ENCODE peak calls at places on chromosomes 4 and X, in four cellular contexts. X is sciatic nerve, G is fibroblast of gingiva, K is head of caudate nucleus. M is an unnamed sample.
A peak's percentile ranks its signal among the peaks of the same experiment; 100 is the strongest.

GRCh38 chrX:24369816-24370215 is 9.4 kb downstream of the SUPT20HL1 start:
- DNase-seq in X (no peak), G (no peak), K (no peak), M (no peak)

GRCh38 chrX:123626962-123627361 is 105.9 kb downstream of the THOC2 start:
- DNase-seq in X (no peak), G (no peak), K (no peak), M (no peak)

GRCh38 chr4:45471335-45471734 is 652.5 kb downstream of the GABRG1 start:
- DNase-seq in X (no peak), G (no peak), K (no peak), M (no peak)

GRCh38 chr4:78692815-78693156 is 83.4 kb upstream of the BMP2K start:
- DNase-seq in X (no peak), G (no peak), K (no peak), M (no peak)

GRCh38 chr4:2064276-2064991 is 5.3 kb downstream of the NAT8L start:
- DNase-seq in X (no peak), G (no peak), K (no peak), M (no peak)

GRCh38 chrX:71244359-71245128 is 9.4 kb downstream of the ZMYM3 start:
- DNase-seq in X (no peak), G (no peak), K (no peak), M (no peak)

GRCh38 chr4:183422962-183423653 is 21.3 kb upstream of the CDKN2AIP start:
- DNase-seq in X (no peak), G (peak; percentile 49), K (no peak), M (no peak)

GRCh38 chr4:10087152-10087791 is 29.3 kb downstream of the WDR1 start:
- DNase-seq in X (no peak), G (no peak), K (no peak), M (no peak)

GRCh38 chr4:127145001-127145400 is 487.8 kb upstream of the INTU start:
- DNase-seq in X (no peak), G (no peak), K (no peak), M (no peak)

GRCh38 chrX:2967998-2968909 is 38.1 kb upstream of the ARSH start:
- DNase-seq in X (peak; percentile 58), G (peak; percentile 50), K (peak; percentile 73), M (peak; percentile 32)

GRCh38 chr4:165203541-165204461 is 3.6 kb upstream of the KLHL2 start:
- DNase-seq in X (no peak), G (no peak), K (no peak), M (no peak)

GRCh38 chrX:95884196-95884595 is 800.4 kb upstream of the DIAPH2 start:
- DNase-seq in X (no peak), G (peak; percentile 82), K (no peak), M (no peak)

GRCh38 chrX:120797201-120797938 is 78.3 kb downstream of the CT47B1 start:
- DNase-seq in X (no peak), G (no peak), K (no peak), M (peak; percentile 51)

GRCh38 chr4:118410143-118410542 is 57.3 kb upstream of the PRSS12 start:
- DNase-seq in X (no peak), G (peak; percentile 67), K (no peak), M (no peak)

GRCh38 chr4:182835006-182835740 is 82.0 kb downstream of the DCTD start:
- DNase-seq in X (no peak), G (no peak), K (no peak), M (no peak)

GRCh38 chr4:44629280-44629866 is 22.1 kb downstream of the YIPF7 start:
- DNase-seq in X (no peak), G (peak; percentile 11), K (peak; percentile 39), M (peak; percentile 43)

GRCh38 chr4:1809754-1810502 is 16.8 kb downstream of the FGFR3 start:
- DNase-seq in X (peak; percentile 80), G (peak; percentile 51), K (peak; percentile 77), M (peak; percentile 69)

GRCh38 chrX:134604701-134605271 is 53.5 kb downstream of the PLAC1 start:
- DNase-seq in X (no peak), G (no peak), K (no peak), M (no peak)

GRCh38 chr4:109149836-109150235 is 152.6 kb downstream of the COL25A1 start:
- DNase-seq in X (no peak), G (no peak), K (no peak), M (no peak)

GRCh38 chrX:118536687-118537461 is 41.3 kb downstream of the DOCK11 start:
- DNase-seq in X (no peak), G (peak; percentile 24), K (peak; percentile 25), M (peak; percentile 27)

GRCh38 chrX:119617511-119618164 is 11.4 kb upstream of the NKRF start:
- DNase-seq in X (no peak), G (no peak), K (no peak), M (no peak)

GRCh38 chr4:165537028-165537648 is 158.3 kb downstream of the CPE start:
- DNase-seq in X (no peak), G (peak; percentile 40), K (no peak), M (peak; percentile 29)

GRCh38 chr4:142128529-142128928 is 492.1 kb downstream of the IL15 start:
- DNase-seq in X (no peak), G (no peak), K (no peak), M (no peak)

GRCh38 chrX:85159644-85160043 is 83.9 kb downstream of the SATL1 start:
- DNase-seq in X (no peak), G (no peak), K (no peak), M (no peak)

GRCh38 chr4:74583757-74584156 is 138.8 kb downstream of the AREG start:
- DNase-seq in X (no peak), G (no peak), K (no peak), M (no peak)

GRCh38 chrX:48083212-48083611 is 11.8 kb upstream of the ZNF630 start:
- DNase-seq in X (no peak), G (peak; percentile 13), K (peak; percentile 57), M (peak; percentile 13)

M was measured in putamen.